ENCODE peak calls at places on chromosomes 1 and 21, in ten cellular contexts. C is kidney, W is H1, Z is mesenchymal stem cell, I is IMR-90, V is neural progenitor cell, J is NT2/D1, O is mammary epithelial cell, A is GM12878, L is MM.1S. D is an unnamed sample.

GRCh38 chr1:181949500-181949899 is 112.0 kb downstream of the ZNF648 start:
- DNase-seq in J (no peak), W (no peak), L (no peak), C (no peak), A (no peak), Z (no peak), O (no peak), I (no peak), V (no peak), D (no peak)

GRCh38 chr1:177423083-177423482 is 252.3 kb downstream of the BRINP2 start:
- DNase-seq in J (no peak), O (no peak), A (no peak), W (no peak), V (no peak), I (no peak), Z (no peak), C (no peak), L (no peak), D (no peak)

GRCh38 chr1:181661569-181661968 is 178.3 kb downstream of the CACNA1E start:
- DNase-seq in Z (no peak), O (no peak), V (no peak), I (no peak), A (no peak), J (no peak), L (no peak), C (no peak), W (no peak), D (no peak)

GRCh38 chr1:206685749-206686485 is 1.2 kb downstream of the MAPKAPK2 start:
- DNase-seq in J (no peak), W (no peak), L (peak; percentile 44), V (peak; percentile 82), I (peak; percentile 80), C (peak; percentile 89), Z (peak; percentile 88), A (no peak), O (peak; percentile 78), D (peak; percentile 92)

GRCh38 chr1:40818264-40818961 is 34.8 kb downstream of the KCNQ4 start:
- DNase-seq in O (peak; percentile 41), W (peak; percentile 97), L (peak; percentile 73), Z (no peak), J (peak; percentile 87), C (peak; percentile 94), A (no peak), V (peak; percentile 92), I (no peak), D (peak; percentile 28)

GRCh38 chr1:35431173-35431599 is 126.0 kb downstream of the KIAA0319L start:
- DNase-seq in C (no peak), L (no peak), O (no peak), W (no peak), Z (peak; percentile 91), I (peak; percentile 74), A (no peak), V (no peak), J (no peak), D (no peak)

GRCh38 chr1:79355073-79355472 is 348.5 kb upstream of the ADGRL4 start:
- DNase-seq in C (no peak), L (no peak), Z (peak; percentile 40), O (peak; percentile 2), V (no peak), W (no peak), J (no peak), A (no peak), I (peak; percentile 68), D (peak; percentile 71)

GRCh38 chr1:147225193-147225730 is at the start of gene FMO5:
- DNase-seq in L (peak; percentile 73), I (peak; percentile 57), J (peak; percentile 49), C (peak; percentile 84), W (peak; percentile 65), A (no peak), O (peak; percentile 42), V (peak; percentile 76), Z (peak; percentile 84), D (peak; percentile 67)

GRCh38 chr1:151056574-151056973 is 2.8 kb downstream of the CDC42SE1 start:
- DNase-seq in L (no peak), A (no peak), I (no peak), W (no peak), V (no peak), C (no peak), O (no peak), J (no peak), Z (no peak), D (no peak)
- H3K4me3 ChIP-seq in L (peak overlapping the region; percentile 3), A (peak overlapping the region; percentile 93), I (no peak overlapping the region), W (no peak overlapping the region), V (no peak overlapping the region), C (peak overlapping the region; percentile 22), O (no peak overlapping the region), J (no peak overlapping the region), Z (no peak overlapping the region), D (no peak overlapping the region)

GRCh38 chr1:50349242-50349565 is 74.0 kb downstream of the DMRTA2 start:
- DNase-seq in V (no peak), L (no peak), A (no peak), O (no peak), I (no peak), W (no peak), Z (no peak), C (no peak), J (no peak), D (no peak)
- H3K9ac ChIP-seq in V (no peak overlapping the region), L (no peak overlapping the region), A (no peak overlapping the region), O (no peak overlapping the region), I (no peak overlapping the region), W (no peak overlapping the region), Z (no peak overlapping the region), C (no peak overlapping the region), J (no peak overlapping the region), D (no peak overlapping the region)

GRCh38 chr21:45156459-45156858 is 82.1 kb downstream of the ADARB1 start:
- DNase-seq in V (no peak), L (no peak), A (no peak), J (no peak), W (peak; percentile 6), I (no peak), C (no peak), O (no peak), Z (no peak), D (no peak)
- H3K9me3 ChIP-seq in V (no peaks in the 10 kb centered on the region), L (no peaks in the 10 kb centered on the region), A (no peaks in the 10 kb centered on the region), J (no peaks in the 10 kb centered on the region), W (no peaks in the 10 kb centered on the region), I (no peaks in the 10 kb centered on the region), C (no peaks in the 10 kb centered on the region), O (no peaks in the 10 kb centered on the region), Z (no peaks in the 10 kb centered on the region), D (no peaks in the 10 kb centered on the region)

GRCh38 chr1:203009185-203009584 is 2.0 kb downstream of the TMEM183A start:
- DNase-seq in L (no peak), J (no peak), I (peak; percentile 61), O (no peak), V (no peak), A (no peak), C (no peak), Z (no peak), W (no peak), D (no peak)
- H3K4me3 ChIP-seq in L (no peak overlapping the region), J (no peak overlapping the region), I (no peak overlapping the region), O (no peak overlapping the region), V (peak overlapping the region; percentile 70), A (peak overlapping the region; percentile 32), C (no peak overlapping the region), Z (no peak overlapping the region), W (no peak overlapping the region), D (no peak overlapping the region)

GRCh38 chr1:15201849-15202551 is 45.0 kb upstream of the FHAD1 start:
- DNase-seq in Z (peak; percentile 50), V (no peak), O (no peak), W (no peak), A (no peak), C (no peak), I (no peak), L (no peak), J (no peak), D (no peak)

GRCh38 chr1:15204931-15205330 is 42.1 kb upstream of the FHAD1 start:
- DNase-seq in V (no peak), O (no peak), A (no peak), Z (no peak), J (no peak), C (no peak), W (no peak), L (no peak), I (no peak), D (no peak)

GRCh38 chr1:15198684-15199083 is 45.1 kb downstream of the TMEM51 start:
- DNase-seq in C (peak; percentile 88), O (no peak), I (no peak), L (no peak), J (no peak), Z (no peak), W (no peak), V (no peak), A (no peak), D (no peak)

GRCh38 chr1:15197591-15198447 is 44.3 kb downstream of the TMEM51 start:
- DNase-seq in O (no peak), C (no peak), V (no peak), I (no peak), W (no peak), L (no peak), Z (no peak), A (no peak), J (no peak), D (no peak)

DNA sequence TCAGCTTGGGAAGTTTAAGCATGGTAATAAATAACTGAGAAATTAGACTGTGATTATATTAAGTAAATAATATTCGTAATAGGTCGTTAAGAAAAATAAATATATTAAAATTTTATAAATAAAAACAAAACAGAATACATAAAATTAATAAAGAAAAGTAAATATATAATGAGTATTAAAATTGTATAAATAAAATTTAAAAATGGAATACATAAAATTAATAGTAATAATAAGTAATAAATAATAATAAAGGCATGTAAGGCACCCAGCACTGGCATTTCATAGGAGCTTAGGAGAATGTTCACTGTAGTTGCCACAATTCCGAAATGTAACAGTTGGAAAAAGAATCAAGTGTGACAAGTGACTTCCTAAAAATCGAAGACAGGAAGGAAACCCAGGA is 45.8 kb upstream of the FHAD1 start:
- DNase-seq in O (no peak), I (no peak), C (no peak), J (no peak), Z (no peak), A (no peak), W (no peak), V (no peak), L (no peak), D (no peak)
- H3K9ac ChIP-seq in O (no peak overlapping the region), I (peak overlapping the region; percentile 19), C (peak overlapping the region; percentile 28), J (no peak overlapping the region), Z (peak overlapping the region; percentile 59), A (no peak overlapping the region), W (no peak overlapping the region), V (no peak overlapping the region), L (no peak overlapping the region), D (no peak overlapping the region)

DNA sequence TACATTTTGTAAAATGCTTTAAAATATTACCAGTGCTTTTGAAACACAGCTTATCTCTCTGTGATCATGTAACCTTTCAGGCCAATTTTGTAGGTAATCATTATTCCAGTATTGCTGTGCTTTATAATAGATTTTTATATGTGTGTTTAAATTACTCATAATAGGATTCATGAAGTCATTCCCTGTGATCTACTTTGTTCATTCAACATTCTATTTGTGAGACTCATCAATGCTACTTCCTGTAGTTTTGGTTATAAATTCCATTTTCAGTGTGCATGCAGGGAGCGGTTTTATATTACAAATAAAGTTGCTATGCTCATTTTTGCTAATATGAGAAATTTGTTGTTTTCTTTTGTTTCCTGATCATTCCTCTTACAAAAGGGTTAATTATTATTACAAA is 4.1 kb upstream of the OR2M5 start:
- DNase-seq in V (no peak), J (no peak), C (no peak), Z (no peak), I (no peak), L (no peak), A (no peak), O (peak; percentile 19), W (no peak), D (no peak)
- H3K9me3 ChIP-seq in V (peaks cover 30% of the 10 kb centered on the region), J (no peaks in the 10 kb centered on the region), C (peaks cover 2% of the 10 kb centered on the region), Z (peaks cover 42% of the 10 kb centered on the region), I (peaks cover 12% of the 10 kb centered on the region), L (no peaks in the 10 kb centered on the region), A (no peaks in the 10 kb centered on the region), O (peaks cover 8% of the 10 kb centered on the region), W (peaks cover 50% of the 10 kb centered on the region), D (peaks cover 3% of the 10 kb centered on the region)